ENCODE peak calls at places on chromosomes 2 and 18, in six cellular contexts. Y is HCT116, V is K562, P is endothelial cell of umbilical vein, X is HL-60, N is spleen. O is an unnamed sample.
A peak's percentile ranks its signal among the peaks of the same experiment; 100 is the strongest.

GRCh38 chr18:2994603-2995432 is 18.1 kb downstream of the LPIN2 start:
- DNase-seq in Y (no peak), X (peak; percentile 66), P (no peak), V (peak; percentile 90), N (peak; percentile 88), O (no peak)

GRCh38 chr2:189466046-189466445 is 24.8 kb downstream of the WDR75 start:
- DNase-seq in N (no peak), Y (no peak), V (no peak), X (no peak), P (peak; percentile 8), O (no peak)

GRCh38 chr18:44651918-44652317 is 28.8 kb upstream of the SETBP1 start:
- DNase-seq in P (no peak), V (no peak), X (no peak), Y (no peak), N (no peak), O (no peak)

GRCh38 chr2:23824777-23825212 is 102.1 kb downstream of the ATAD2B start:
- DNase-seq in N (no peak), V (peak; percentile 28), Y (peak; percentile 36), X (peak; percentile 45), P (peak; percentile 78), O (no peak)

GRCh38 chr2:54422072-54422581 is 34.0 kb upstream of the SPTBN1 start:
- DNase-seq in V (no peak), P (no peak), X (peak; percentile 4), Y (no peak), N (no peak), O (no peak)

GRCh38 chr2:234974501-234975385 is 22.9 kb downstream of the SH3BP4 start:
- DNase-seq in V (no peak), Y (no peak), N (no peak), P (no peak), X (no peak), O (no peak)

GRCh38 chr2:54666741-54667639 is 56.5 kb upstream of the EML6 start:
- DNase-seq in Y (no peak), N (no peak), V (no peak), P (peak; percentile 37), X (no peak), O (no peak)

GRCh38 chr2:17416891-17417391 is 101.3 kb downstream of the RAD51AP2 start:
- DNase-seq in X (no peak), P (no peak), V (no peak), Y (no peak), N (no peak), O (no peak)

GRCh38 chr2:156190532-156190931 is 142.0 kb downstream of the NR4A2 start:
- DNase-seq in N (no peak), X (no peak), Y (no peak), P (no peak), V (no peak), O (no peak)

GRCh38 chr18:77423468-77423867 is 173.8 kb downstream of the GALR1 start:
- DNase-seq in X (no peak), Y (no peak), V (no peak), P (no peak), N (no peak), O (no peak)

GRCh38 chr2:215796160-215796559 is 217.2 kb downstream of the MREG start:
- DNase-seq in Y (no peak), V (no peak), X (peak; percentile 40), P (peak; percentile 44), N (no peak), O (no peak)

GRCh38 chr2:127640082-127641072 is 5.6 kb upstream of the GPR17 start:
- DNase-seq in N (peak; percentile 93), V (peak; percentile 45), P (no peak), Y (no peak), X (peak; percentile 52), O (peak; percentile 76)

GRCh38 chr2:144086965-144087364 is 433.0 kb downstream of the ZEB2 start:
- DNase-seq in X (no peak), P (peak; percentile 6), Y (no peak), V (no peak), N (no peak), O (no peak)

GRCh38 chr2:123154195-123154594 is 870.9 kb upstream of the CNTNAP5 start:
- DNase-seq in V (no peak), N (no peak), Y (no peak), X (no peak), P (no peak), O (no peak)

GRCh38 chr2:187783446-187783845 is 229.2 kb upstream of the TFPI start:
- DNase-seq in Y (no peak), V (no peak), X (no peak), P (no peak), N (no peak), O (no peak)

GRCh38 chr2:4576075-4576474 is 872.7 kb downstream of the DCDC2C start:
- DNase-seq in X (no peak), N (no peak), Y (no peak), V (no peak), P (no peak), O (no peak)

GRCh38 chr18:39173022-39173421 is 1607.4 kb upstream of the CELF4 start:
- DNase-seq in N (no peak), Y (peak; percentile 12), V (no peak), P (no peak), X (no peak), O (no peak)

GRCh38 chr2:176158306-176158643 is 1.2 kb downstream of the HOXD3 start:
- DNase-seq in X (no peak), N (no peak), P (no peak), V (no peak), Y (no peak), O (no peak)

GRCh38 chr2:242035858-242036652 is 166.5 kb downstream of the RTP5 start:
- DNase-seq in N (peak; percentile 57), X (no peak), P (no peak), Y (no peak), V (no peak), O (no peak)

GRCh38 chr2:146312899-146313298 is 1531.9 kb upstream of the ACVR2A start:
- DNase-seq in V (no peak), N (no peak), P (peak; percentile 65), Y (no peak), X (no peak), O (no peak)

GRCh38 chr2:152613235-152613634 is 104.0 kb downstream of the PRPF40A start:
- DNase-seq in N (no peak), X (no peak), P (peak; percentile 18), V (no peak), Y (no peak), O (no peak)

GRCh38 chr2:152615177-152615576 is 102.1 kb downstream of the PRPF40A start:
- DNase-seq in P (no peak), V (no peak), X (no peak), Y (no peak), N (no peak), O (no peak)

GRCh38 chr2:152609699-152610098 is 107.6 kb downstream of the PRPF40A start:
- DNase-seq in V (no peak), N (no peak), Y (no peak), X (no peak), P (no peak), O (no peak)

GRCh38 chr2:152609174-152609573 is 108.1 kb downstream of the PRPF40A start:
- DNase-seq in Y (no peak), V (no peak), N (no peak), X (no peak), P (no peak), O (no peak)

DNA sequence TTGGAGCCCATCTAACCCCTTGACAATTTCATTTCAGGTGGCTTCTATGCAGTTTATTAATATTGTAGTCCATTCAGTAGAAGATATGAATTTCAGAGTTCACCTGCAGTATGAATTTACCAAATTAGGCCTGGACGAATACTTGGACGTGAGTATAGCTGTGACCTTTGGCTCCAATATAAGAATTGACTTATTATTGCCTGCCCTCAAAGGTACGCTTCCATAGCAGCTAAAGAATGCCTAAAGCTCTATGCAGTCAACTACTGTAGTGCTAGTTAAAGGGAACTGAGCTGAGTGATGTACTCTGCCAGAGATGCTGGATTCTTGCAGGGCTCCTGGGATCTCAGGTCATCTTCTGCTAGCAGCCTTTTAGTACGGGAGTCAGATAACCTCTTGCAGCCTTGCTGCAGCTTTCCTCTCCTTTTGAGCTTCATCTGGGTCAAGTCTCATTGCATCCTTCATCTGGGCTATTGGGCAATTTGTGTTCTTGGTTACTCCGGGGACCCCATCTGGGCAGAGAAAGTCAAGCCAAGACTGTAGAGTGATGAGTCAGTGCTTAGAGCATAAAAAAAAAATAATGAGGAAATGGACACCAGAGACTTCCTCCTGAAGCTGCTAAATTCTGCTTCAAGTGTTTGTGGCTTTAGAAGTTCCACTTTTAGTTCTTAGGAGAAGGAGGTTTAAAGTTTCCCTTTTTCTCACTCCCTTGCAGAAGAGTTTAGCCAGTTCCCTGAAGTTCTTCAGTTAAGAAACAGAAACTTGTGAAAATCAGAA is 105.6 kb downstream of the PRPF40A start:
- DNase-seq in Y (no peak), N (no peak), X (peak; percentile 94), V (no peak), P (peak; percentile 56), O (no peak)
- TF ChIP-seq POLR2AphosphoS5 in Y (no peak), N (peak; percentile 55), X (peak; percentile 34), V (no peak), P (no peak), O (no peak)

GRCh38 chr18:22683196-22683676 is 249.9 kb upstream of the RBBP8 start:
- DNase-seq in X (no peak), P (peak; percentile 58), N (no peak), Y (no peak), V (no peak), O (no peak)
- TF ChIP-seq POLR2AphosphoS5 in X (no peak), P (no peak), N (no peak), Y (no peak), V (no peak), O (no peak)

DNA sequence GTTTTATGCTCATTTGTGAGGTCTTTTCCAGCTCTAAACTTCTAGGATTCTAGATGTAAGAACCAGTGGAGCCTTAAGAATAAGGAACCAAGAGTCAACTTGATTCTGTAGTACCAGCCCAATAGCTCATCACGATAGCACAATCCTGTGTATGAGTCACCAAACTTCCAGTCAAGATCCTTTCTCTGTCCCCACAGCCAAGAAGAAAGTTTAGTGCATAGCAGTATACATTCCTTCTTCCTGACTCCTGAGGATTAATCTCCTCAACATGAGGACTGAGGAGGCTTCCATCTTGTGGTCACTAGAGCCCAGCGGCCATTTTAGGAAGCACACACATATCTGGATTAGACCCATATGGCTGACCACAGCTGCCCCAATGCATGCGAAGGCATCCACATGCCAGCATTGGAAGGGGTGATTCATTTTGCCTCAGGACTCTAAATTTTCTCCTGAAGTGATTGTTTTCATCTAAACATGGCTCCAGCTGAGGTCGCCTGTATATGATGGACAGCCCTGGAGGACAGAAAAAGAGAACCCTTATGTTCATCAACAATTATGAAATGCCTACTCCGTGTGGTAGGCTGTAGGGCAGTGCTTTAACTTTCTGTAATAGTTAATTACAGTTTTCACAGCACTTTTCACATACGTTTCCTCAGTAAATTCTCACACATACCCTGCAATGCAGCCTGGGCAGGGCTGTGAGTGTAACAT is 53.5 kb downstream of the RASGRP3 start:
- DNase-seq in X (no peak), Y (no peak), V (peak; percentile 20), P (peak; percentile 12), N (no peak), O (no peak)
- TF ChIP-seq POLR2AphosphoS5 in X (no peak), Y (no peak), V (no peak), P (no peak), N (no peak), O (no peak)

DNA sequence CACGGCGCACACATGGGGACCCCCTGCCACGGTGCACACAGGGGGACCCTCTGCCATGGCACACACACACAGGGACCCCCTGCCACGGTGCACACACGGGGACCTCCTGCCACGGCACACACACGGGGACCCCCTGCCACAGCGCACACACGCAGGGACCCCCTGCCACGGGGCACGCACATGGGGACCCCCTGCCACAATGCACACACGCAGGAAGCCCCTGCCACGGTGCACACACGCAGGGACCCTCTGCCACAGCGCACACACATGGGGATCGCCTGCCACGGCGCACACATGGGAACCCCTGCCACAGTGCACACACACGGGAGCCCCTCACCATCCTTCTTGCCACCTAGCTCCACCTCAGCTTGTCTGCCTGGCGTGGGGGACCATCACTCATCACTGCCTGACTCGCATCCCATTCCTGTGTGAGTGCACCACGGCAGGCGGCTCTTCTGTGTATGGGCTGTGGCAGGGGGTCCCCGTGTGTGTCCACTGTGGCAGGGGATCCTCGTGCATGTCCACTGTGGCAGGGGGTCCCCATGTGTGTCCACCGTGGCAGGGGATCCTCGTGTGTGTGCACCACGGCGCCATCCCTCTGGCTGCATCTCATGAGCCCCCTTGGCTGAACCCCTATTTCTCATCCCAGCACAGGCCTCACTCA is 206.7 kb downstream of the EIPR1 start:
- DNase-seq in Y (no peak), P (no peak), X (no peak), V (no peak), N (peak; percentile 55), O (no peak)
- TF ChIP-seq POLR2AphosphoS5 in Y (no peak), P (no peak), X (no peak), V (no peak), N (no peak), O (no peak)